ENCODE peak calls at places on chromosomes 12 and 14, in ten cellular contexts. V, E, S, Q, U, R, I, C, A and K are unnamed samples.

GRCh38 chr14:59439256-59440015 is 25.7 kb downstream of the GPR135 start:
- DNase-seq in V (no peak), E (no peak), S (no peak), Q (no peak), U (no peak), R (no peak), I (peak), C (no peak), A (no peak), K (no peak)

GRCh38 chr12:6378709-6379427 is 3.5 kb upstream of the SCNN1A start:
- DNase-seq in V (no peak), E (no peak), S (no peak), Q (no peak), U (no peak), R (no peak), I (no peak), C (no peak), A (peak), K (no peak)

GRCh38 chr12:113170457-113170856 is 14.8 kb downstream of the DDX54 start:
- DNase-seq in V (no peak), E (no peak), S (no peak), Q (no peak), U (no peak), R (no peak), I (no peak), C (no peak), A (no peak), K (no peak)

GRCh38 chr12:75838309-75838708 is 193.3 kb downstream of the PHLDA1 start:
- DNase-seq in V (no peak), E (no peak), S (no peak), Q (no peak), U (no peak), R (no peak), I (no peak), C (no peak), A (no peak), K (no peak)

GRCh38 chr12:128807161-128807724 is 16.5 kb downstream of the SLC15A4 start:
- DNase-seq in V (no peak), E (no peak), S (no peak), Q (peak), U (no peak), R (no peak), I (no peak), C (no peak), A (no peak), K (no peak)

GRCh38 chr12:68200854-68201253 is 24.8 kb downstream of the IL26 start:
- DNase-seq in V (no peak), E (no peak), S (no peak), Q (no peak), U (no peak), R (no peak), I (no peak), C (no peak), A (no peak), K (no peak)

GRCh38 chr12:124032265-124032886 is 59.4 kb downstream of the ZNF664 start:
- DNase-seq in V (no peak), E (no peak), S (peak), Q (no peak), U (peak), R (no peak), I (peak), C (peak), A (no peak), K (no peak)

GRCh38 chr12:19201653-19202052 is 72.1 kb downstream of the PLEKHA5 start:
- DNase-seq in V (no peak), E (no peak), S (no peak), Q (no peak), U (no peak), R (no peak), I (peak), C (no peak), A (no peak), K (no peak)

GRCh38 chr12:68286396-68286795 is 33.0 kb upstream of the IL22 start:
- DNase-seq in V (no peak), E (no peak), S (no peak), Q (no peak), U (no peak), R (no peak), I (no peak), C (no peak), A (no peak), K (no peak)

GRCh38 chr12:53703746-53704145 is 23.5 kb downstream of the CALCOCO1 start:
- DNase-seq in V (no peak), E (no peak), S (peak), Q (no peak), U (no peak), R (no peak), I (peak), C (no peak), A (no peak), K (no peak)